ENCODE peak calls at places on chromosomes 5 and 9, in eight cellular contexts. One of them, this sample, is unnamed.
A peak's percentile ranks its signal among the peaks of the same experiment; 100 is the strongest.

GRCh38 chr9:134522502-134522848 is 119.1 kb upstream of the COL5A1 start:
- DNase-seq in stomach: peak; percentile 11
- DNase-seq in mesenchymal stem cell: no peak
- DNase-seq in fibroblast of mammary gland: no peak
- DNase-seq in pancreas: no peak
- DNase-seq in MG63: no peak
- DNase-seq in dorsolateral prefrontal cortex: no peak
- DNase-seq in Karpas-422: no peak
- DNase-seq in this sample: no peak

GRCh38 chr9:135898634-135899407 is 8.5 kb downstream of the CAMSAP1 start:
- DNase-seq in stomach: no peak
- DNase-seq in mesenchymal stem cell: no peak
- DNase-seq in fibroblast of mammary gland: peak; percentile 96
- DNase-seq in pancreas: no peak
- DNase-seq in MG63: no peak
- DNase-seq in dorsolateral prefrontal cortex: no peak
- DNase-seq in Karpas-422: no peak
- DNase-seq in this sample: no peak

GRCh38 chr5:90962481-90962880 is 403.9 kb downstream of the ADGRV1 start:
- DNase-seq in stomach: no peak
- DNase-seq in mesenchymal stem cell: no peak
- DNase-seq in fibroblast of mammary gland: no peak
- DNase-seq in pancreas: no peak
- DNase-seq in MG63: no peak
- DNase-seq in dorsolateral prefrontal cortex: no peak
- DNase-seq in Karpas-422: no peak
- DNase-seq in this sample: no peak

GRCh38 chr5:68449380-68449779 is 233.8 kb downstream of the PIK3R1 start:
- DNase-seq in stomach: no peak
- DNase-seq in mesenchymal stem cell: no peak
- DNase-seq in fibroblast of mammary gland: no peak
- DNase-seq in pancreas: no peak
- DNase-seq in MG63: peak; percentile 92
- DNase-seq in dorsolateral prefrontal cortex: no peak
- DNase-seq in Karpas-422: no peak
- DNase-seq in this sample: no peak

GRCh38 chr9:95048225-95049087 is 269.1 kb downstream of the FANCC start:
- DNase-seq in stomach: peak; percentile 85
- DNase-seq in mesenchymal stem cell: peak; percentile 68
- DNase-seq in fibroblast of mammary gland: peak; percentile 31
- DNase-seq in pancreas: peak; percentile 79
- DNase-seq in MG63: peak; percentile 76
- DNase-seq in dorsolateral prefrontal cortex: no peak
- DNase-seq in Karpas-422: peak; percentile 75
- DNase-seq in this sample: peak; percentile 81

GRCh38 chr9:34658461-34658860 is 4.0 kb downstream of the CCL27 start:
- DNase-seq in stomach: no peak
- DNase-seq in mesenchymal stem cell: no peak
- DNase-seq in fibroblast of mammary gland: no peak
- DNase-seq in pancreas: no peak
- DNase-seq in MG63: no peak
- DNase-seq in dorsolateral prefrontal cortex: no peak
- DNase-seq in Karpas-422: no peak
- DNase-seq in this sample: no peak

GRCh38 chr5:82174128-82174918 is 103.8 kb downstream of the RPS23 start:
- DNase-seq in stomach: peak; percentile 65
- DNase-seq in mesenchymal stem cell: peak; percentile 95
- DNase-seq in fibroblast of mammary gland: peak; percentile 90
- DNase-seq in pancreas: peak; percentile 45
- DNase-seq in MG63: peak; percentile 61
- DNase-seq in dorsolateral prefrontal cortex: peak; percentile 46
- DNase-seq in Karpas-422: peak; percentile 95
- DNase-seq in this sample: peak; percentile 75

GRCh38 chr5:2914991-2915484 is 163.6 kb upstream of the IRX2 start:
- DNase-seq in stomach: no peak
- DNase-seq in mesenchymal stem cell: no peak
- DNase-seq in fibroblast of mammary gland: no peak
- DNase-seq in pancreas: no peak
- DNase-seq in MG63: no peak
- DNase-seq in dorsolateral prefrontal cortex: no peak
- DNase-seq in Karpas-422: no peak
- DNase-seq in this sample: no peak

GRCh38 chr5:96582343-96582742 is 79.8 kb upstream of the CAST start:
- DNase-seq in stomach: no peak
- DNase-seq in mesenchymal stem cell: no peak
- DNase-seq in fibroblast of mammary gland: peak; percentile 76
- DNase-seq in pancreas: no peak
- DNase-seq in MG63: peak; percentile 85
- DNase-seq in dorsolateral prefrontal cortex: peak; percentile 58
- DNase-seq in Karpas-422: no peak
- DNase-seq in this sample: no peak

GRCh38 chr9:14300588-14300987 is 13.4 kb downstream of the NFIB start:
- DNase-seq in stomach: no peak
- DNase-seq in mesenchymal stem cell: no peak
- DNase-seq in fibroblast of mammary gland: no peak
- DNase-seq in pancreas: no peak
- DNase-seq in MG63: no peak
- DNase-seq in dorsolateral prefrontal cortex: no peak
- DNase-seq in Karpas-422: no peak
- DNase-seq in this sample: no peak
- H3K4me3 ChIP-seq in stomach: no peak overlapping the region
- H3K4me3 ChIP-seq in mesenchymal stem cell: no peak overlapping the region
- H3K4me3 ChIP-seq in fibroblast of mammary gland: no peak overlapping the region
- H3K4me3 ChIP-seq in pancreas: no peak overlapping the region
- H3K4me3 ChIP-seq in MG63: no peak overlapping the region
- H3K4me3 ChIP-seq in dorsolateral prefrontal cortex: no peak overlapping the region
- H3K4me3 ChIP-seq in Karpas-422: no peak overlapping the region
- H3K4me3 ChIP-seq in this sample: no peak overlapping the region

GRCh38 chr5:148808864-148809642 is 17.4 kb upstream of the ADRB2 start:
- DNase-seq in stomach: no peak
- DNase-seq in mesenchymal stem cell: no peak
- DNase-seq in fibroblast of mammary gland: no peak
- DNase-seq in pancreas: no peak
- DNase-seq in MG63: no peak
- DNase-seq in dorsolateral prefrontal cortex: no peak
- DNase-seq in Karpas-422: peak; percentile 97
- DNase-seq in this sample: peak; percentile 82
- H3K4me3 ChIP-seq in stomach: peak overlapping the region; percentile 25
- H3K4me3 ChIP-seq in mesenchymal stem cell: no peak overlapping the region
- H3K4me3 ChIP-seq in fibroblast of mammary gland: no peak overlapping the region
- H3K4me3 ChIP-seq in pancreas: no peak overlapping the region
- H3K4me3 ChIP-seq in MG63: peak overlapping the region; percentile 14
- H3K4me3 ChIP-seq in dorsolateral prefrontal cortex: peak overlapping the region; percentile 3
- H3K4me3 ChIP-seq in Karpas-422: peak overlapping the region; percentile 64
- H3K4me3 ChIP-seq in this sample: peak overlapping the region; percentile 33

DNA sequence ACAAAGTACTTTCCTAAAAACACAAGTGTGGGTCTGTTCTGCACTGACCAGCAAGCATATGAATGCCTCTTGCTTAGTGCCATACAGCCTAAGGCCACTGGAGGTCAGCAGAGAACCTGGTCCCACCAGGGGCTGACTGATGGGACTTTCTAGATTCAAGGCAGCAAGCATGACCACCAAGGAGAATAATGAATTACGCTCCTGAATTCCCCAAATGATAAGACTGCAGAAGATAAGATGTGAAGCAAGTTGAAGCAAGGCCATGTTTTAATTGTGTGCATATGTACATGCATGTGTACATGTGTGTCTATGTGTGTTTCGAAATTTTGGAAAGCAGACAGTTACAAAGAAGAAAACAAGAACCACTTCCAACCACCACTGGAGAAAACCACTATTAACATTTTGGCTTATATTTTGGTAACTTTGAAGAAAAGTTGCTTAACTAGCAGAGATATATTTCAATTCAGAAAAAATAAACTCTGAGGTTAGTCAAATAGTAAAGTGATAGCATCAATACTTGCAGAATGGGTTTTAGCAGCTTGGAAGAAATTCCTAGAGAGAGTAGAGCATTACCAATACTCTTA is 70.5 kb downstream of the ERP44 start:
- DNase-seq in stomach: peak; percentile 76
- DNase-seq in mesenchymal stem cell: peak; percentile 77
- DNase-seq in fibroblast of mammary gland: peak; percentile 78
- DNase-seq in pancreas: peak; percentile 56
- DNase-seq in MG63: peak; percentile 57
- DNase-seq in dorsolateral prefrontal cortex: peak; percentile 77
- DNase-seq in Karpas-422: peak; percentile 89
- DNase-seq in this sample: peak; percentile 81
- H3K4me3 ChIP-seq in stomach: no peak overlapping the region
- H3K4me3 ChIP-seq in mesenchymal stem cell: no peak overlapping the region
- H3K4me3 ChIP-seq in fibroblast of mammary gland: no peak overlapping the region
- H3K4me3 ChIP-seq in pancreas: no peak overlapping the region
- H3K4me3 ChIP-seq in MG63: no peak overlapping the region
- H3K4me3 ChIP-seq in dorsolateral prefrontal cortex: no peak overlapping the region
- H3K4me3 ChIP-seq in Karpas-422: no peak overlapping the region
- H3K4me3 ChIP-seq in this sample: no peak overlapping the region

GRCh38 chr5:74434124-74434899 is 206.2 kb downstream of the ENC1 start:
- DNase-seq in stomach: no peak
- DNase-seq in mesenchymal stem cell: no peak
- DNase-seq in fibroblast of mammary gland: peak; percentile 5
- DNase-seq in pancreas: no peak
- DNase-seq in MG63: no peak
- DNase-seq in dorsolateral prefrontal cortex: no peak
- DNase-seq in Karpas-422: no peak
- DNase-seq in this sample: peak; percentile 69

GRCh38 chr5:74430910-74431309 is 209.6 kb downstream of the ENC1 start:
- DNase-seq in stomach: no peak
- DNase-seq in mesenchymal stem cell: no peak
- DNase-seq in fibroblast of mammary gland: no peak
- DNase-seq in pancreas: no peak
- DNase-seq in MG63: no peak
- DNase-seq in dorsolateral prefrontal cortex: no peak
- DNase-seq in Karpas-422: no peak
- DNase-seq in this sample: no peak

GRCh38 chr5:74432240-74432639 is 208.3 kb downstream of the ENC1 start:
- DNase-seq in stomach: peak; percentile 59
- DNase-seq in mesenchymal stem cell: no peak
- DNase-seq in fibroblast of mammary gland: no peak
- DNase-seq in pancreas: peak; percentile 81
- DNase-seq in MG63: no peak
- DNase-seq in dorsolateral prefrontal cortex: no peak
- DNase-seq in Karpas-422: no peak
- DNase-seq in this sample: no peak

GRCh38 chr5:74429495-74429894 is 211.0 kb downstream of the ENC1 start:
- DNase-seq in stomach: no peak
- DNase-seq in mesenchymal stem cell: no peak
- DNase-seq in fibroblast of mammary gland: no peak
- DNase-seq in pancreas: no peak
- DNase-seq in MG63: no peak
- DNase-seq in dorsolateral prefrontal cortex: no peak
- DNase-seq in Karpas-422: no peak
- DNase-seq in this sample: no peak

GRCh38 chr5:74433255-74434123 is 207.0 kb downstream of the ENC1 start:
- DNase-seq in stomach: no peak
- DNase-seq in mesenchymal stem cell: peak; percentile 52
- DNase-seq in fibroblast of mammary gland: peak; percentile 15
- DNase-seq in pancreas: no peak
- DNase-seq in MG63: no peak
- DNase-seq in dorsolateral prefrontal cortex: no peak
- DNase-seq in Karpas-422: no peak
- DNase-seq in this sample: peak; percentile 53
- H3K4me3 ChIP-seq in stomach: no peak overlapping the region
- H3K4me3 ChIP-seq in mesenchymal stem cell: peak overlapping the region; percentile 34
- H3K4me3 ChIP-seq in fibroblast of mammary gland: no peak overlapping the region
- H3K4me3 ChIP-seq in pancreas: no peak overlapping the region
- H3K4me3 ChIP-seq in MG63: no peak overlapping the region
- H3K4me3 ChIP-seq in dorsolateral prefrontal cortex: no peak overlapping the region
- H3K4me3 ChIP-seq in Karpas-422: no peak overlapping the region
- H3K4me3 ChIP-seq in this sample: no peak overlapping the region

This sample was measured in NB4.